ENCODE peak calls at places on chromosomes 5 and 9, in six cellular contexts. J is IMR-90, G is K562, C is HepG2, U is PC-3, N is GM23248. A is an unnamed sample.
A peak's percentile ranks its signal among the peaks of the same experiment; 100 is the strongest.

GRCh38 chr9:95005276-95006141 is 279.0 kb downstream of the AOPEP start:
- DNase-seq in N (peak; percentile 43), C (no peak), U (peak; percentile 4), J (no peak), G (no peak), A (no peak)

GRCh38 chr5:124957063-124957462 is 210.6 kb upstream of the ZNF608 start:
- DNase-seq in G (no peak), C (no peak), J (no peak), N (no peak), U (no peak), A (no peak)

GRCh38 chr5:177370488-177371119 is 12.9 kb downstream of the RGS14 start:
- DNase-seq in J (peak; percentile 82), U (peak; percentile 94), C (peak; percentile 94), G (peak; percentile 90), N (peak; percentile 94), A (peak; percentile 91)

GRCh38 chr9:124457887-124458431 is 7.7 kb downstream of the ADGRD2 start:
- DNase-seq in J (no peak), U (no peak), N (no peak), C (no peak), G (no peak), A (no peak)

GRCh38 chr5:134512661-134512999 is 12.8 kb upstream of the JADE2 start:
- DNase-seq in J (no peak), G (no peak), C (no peak), U (no peak), N (no peak), A (no peak)

GRCh38 chr5:126486332-126486731 is 63.1 kb downstream of the GRAMD2B start:
- DNase-seq in N (peak; percentile 17), J (no peak), U (no peak), C (no peak), G (no peak), A (no peak)

GRCh38 chr5:149420509-149421371 is 41.6 kb upstream of the IL17B start:
- DNase-seq in N (no peak), C (no peak), U (no peak), J (peak; percentile 94), G (no peak), A (no peak)

GRCh38 chr9:113247640-113248039 is 26.3 kb downstream of the SLC31A1 start:
- DNase-seq in G (no peak), C (no peak), U (no peak), J (no peak), N (no peak), A (no peak)

GRCh38 chr9:93112116-93112863 is 16.3 kb downstream of the CARD19 start:
- DNase-seq in C (peak; percentile 87), G (no peak), J (no peak), U (no peak), N (no peak), A (no peak)

GRCh38 chr9:20024159-20024571 is 235.3 kb upstream of the SLC24A2 start:
- DNase-seq in U (no peak), N (no peak), J (peak; percentile 37), G (no peak), C (no peak), A (no peak)

GRCh38 chr5:39547548-39548154 is 122.9 kb upstream of the DAB2 start:
- DNase-seq in G (peak; percentile 32), J (peak; percentile 68), U (peak; percentile 92), N (peak; percentile 84), C (peak; percentile 41), A (peak; percentile 71)

GRCh38 chr9:135144581-135145108 is 57.2 kb downstream of the OLFM1 start:
- DNase-seq in G (no peak), N (no peak), C (no peak), J (no peak), U (peak; percentile 12), A (no peak)

GRCh38 chr5:34547300-34548085 is 108.6 kb upstream of the RAI14 start:
- DNase-seq in G (no peak), N (no peak), J (no peak), U (no peak), C (no peak), A (no peak)

GRCh38 chr5:138352071-138352721 is at the start of gene KDM3B:
- DNase-seq in J (peak; percentile 80), C (peak; percentile 76), G (peak; percentile 95), U (peak; percentile 87), N (peak; percentile 89), A (peak; percentile 87)

GRCh38 chr5:23631283-23632045 is 124.1 kb downstream of the PRDM9 start:
- DNase-seq in J (peak; percentile 1), G (no peak), N (peak; percentile 49), U (peak; percentile 90), C (no peak), A (no peak)

GRCh38 chr9:123568691-123569342 is 212.8 kb downstream of the CRB2 start:
- DNase-seq in G (no peak), U (no peak), C (no peak), J (peak; percentile 50), N (peak; percentile 50), A (no peak)

GRCh38 chr5:10352404-10353240 is 873 bp upstream of the MARCHF6 start:
- DNase-seq in C (peak; percentile 23), N (peak; percentile 69), U (peak; percentile 54), J (peak; percentile 52), G (no peak), A (peak; percentile 53)

GRCh38 chr9:105510024-105510423 is 47.9 kb upstream of the FKTN start:
- DNase-seq in G (no peak), J (peak; percentile 89), U (no peak), N (peak; percentile 80), C (no peak), A (no peak)

GRCh38 chr5:156922207-156922792 is 40.7 kb downstream of the TIMD4 start:
- DNase-seq in N (no peak), U (no peak), J (no peak), G (no peak), C (no peak), A (no peak)

GRCh38 chr9:137318976-137319375 is 16.9 kb upstream of the NRARP start:
- DNase-seq in G (peak; percentile 43), J (peak; percentile 5), C (no peak), U (no peak), N (no peak), A (no peak)

GRCh38 chr9:79639354-79639753 is 67.6 kb downstream of the TLE4 start:
- DNase-seq in N (peak; percentile 41), U (peak; percentile 59), J (peak; percentile 43), G (no peak), C (no peak), A (no peak)

GRCh38 chr5:53017383-53017782 is 28.2 kb downstream of the ITGA2 start:
- DNase-seq in J (no peak), C (no peak), U (no peak), N (no peak), G (no peak), A (peak; percentile 30)

GRCh38 chr5:116938488-116938887 is 363.9 kb upstream of the SEMA6A start:
- DNase-seq in J (no peak), C (no peak), U (no peak), N (no peak), G (no peak), A (no peak)

GRCh38 chr5:33162057-33162456 is 278.7 kb upstream of the TARS1 start:
- DNase-seq in N (no peak), U (no peak), C (no peak), G (no peak), J (no peak), A (no peak)

GRCh38 chr5:88702328-88702727 is 180.7 kb downstream of the MEF2C start:
- DNase-seq in U (no peak), G (no peak), N (no peak), C (no peak), J (no peak), A (no peak)

GRCh38 chr5:116452774-116453368 is 121.8 kb downstream of the SEMA6A start:
- DNase-seq in N (no peak), J (no peak), C (peak; percentile 38), U (no peak), G (no peak), A (no peak)

GRCh38 chr5:114360816-114361723 is 800 bp upstream of the KCNN2 start:
- DNase-seq in U (no peak), G (no peak), J (peak; percentile 35), N (no peak), C (no peak), A (peak; percentile 26)

GRCh38 chr5:31237159-31237558 is 43.7 kb downstream of the CDH6 start:
- DNase-seq in U (peak; percentile 14), N (peak; percentile 12), J (peak; percentile 32), C (peak; percentile 6), G (no peak), A (no peak)

GRCh38 chr5:126920291-126920690 is 110.1 kb downstream of the MARCHF3 start:
- DNase-seq in G (no peak), J (peak; percentile 26), U (no peak), N (peak; percentile 33), C (no peak), A (no peak)

GRCh38 chr5:109529987-109530386 is 120.2 kb upstream of the PJA2 start:
- DNase-seq in J (no peak), C (no peak), G (no peak), U (no peak), N (no peak), A (no peak)
- H3K9ac ChIP-seq in J (no peak overlapping the region), C (no peak overlapping the region), G (no peak overlapping the region), U (no peak overlapping the region), N (no peak overlapping the region), A (no peak overlapping the region)

DNA sequence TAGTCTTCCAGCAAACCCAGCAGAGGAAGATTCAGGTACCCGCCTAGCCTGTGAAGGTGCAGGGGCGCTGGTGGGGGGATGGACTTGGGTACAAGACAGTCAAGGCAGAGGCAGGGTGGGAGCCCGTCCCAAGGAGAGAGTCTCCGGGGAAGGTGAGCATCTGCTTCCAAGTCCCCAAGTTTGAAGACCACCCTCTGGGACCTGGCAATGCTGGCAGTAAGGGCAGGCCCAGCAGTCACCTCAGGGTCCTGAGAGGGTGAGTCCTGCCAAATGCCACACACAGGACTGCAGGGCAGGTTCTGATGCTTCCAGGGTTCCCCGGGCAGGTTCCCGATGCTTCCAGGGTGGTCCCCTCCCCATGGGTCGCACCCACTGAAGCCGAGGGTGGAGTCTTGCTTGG is 261.8 kb upstream of the IRX1 start:
- DNase-seq in C (no peak), N (no peak), U (no peak), G (no peak), J (no peak), A (no peak)
- H3K9me3 ChIP-seq in C (no peaks in the 10 kb centered on the region), N (no peaks in the 10 kb centered on the region), U (peaks cover 1% of the 10 kb centered on the region), G (no peaks in the 10 kb centered on the region), J (peaks cover 38% of the 10 kb centered on the region), A (no peaks in the 10 kb centered on the region)

DNA sequence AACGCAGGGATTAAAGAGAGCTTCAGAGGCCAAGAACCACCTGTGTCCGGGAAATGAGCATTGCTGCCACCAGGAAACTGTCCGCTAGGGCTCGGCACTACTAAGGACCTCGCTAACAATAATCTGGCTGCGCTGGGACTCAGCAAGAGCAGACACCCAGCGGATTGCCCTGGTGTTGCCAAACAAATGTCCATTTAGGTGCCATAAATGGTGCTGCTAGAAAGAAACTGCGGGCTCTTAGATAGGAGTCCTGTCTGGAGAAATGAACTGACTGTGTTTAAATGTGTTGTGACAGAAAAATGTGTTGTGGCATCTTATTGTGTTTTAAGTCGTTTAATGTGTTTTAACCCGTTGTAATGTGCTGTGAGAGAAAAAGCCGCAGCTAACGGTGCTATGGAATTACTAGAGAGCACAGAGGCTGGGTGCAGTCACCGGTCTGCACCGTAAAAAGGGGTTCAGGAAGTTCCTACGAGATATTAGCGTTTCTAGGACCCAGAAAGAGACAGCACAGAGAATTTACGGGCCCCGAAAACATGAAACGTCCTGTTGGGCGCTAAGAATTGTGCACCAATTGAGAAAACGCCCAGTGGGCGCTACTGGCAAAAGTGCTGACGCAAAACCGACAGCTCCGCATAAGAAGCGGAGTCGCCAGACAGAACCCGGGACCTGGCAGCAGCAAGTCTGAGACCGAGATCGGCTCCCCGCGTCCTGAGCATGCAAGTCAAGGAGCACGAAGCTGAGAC is 90.6 kb downstream of the ANXA2R start:
- DNase-seq in N (peak; percentile 89), J (peak; percentile 83), U (peak; percentile 93), G (no peak), C (peak; percentile 76), A (peak; percentile 64)
- H3K9ac ChIP-seq in N (peak overlapping the region; percentile 91), J (peak overlapping the region; percentile 59), U (peak overlapping the region; percentile 69), G (no peak overlapping the region), C (no peak overlapping the region), A (peak overlapping the region; percentile 4)

GRCh38 chr5:141127305-141127704 is 5.7 kb downstream of the PCDHB4 start:
- DNase-seq in J (no peak), C (no peak), G (no peak), U (peak; percentile 1), N (no peak), A (no peak)
- H3K9me3 ChIP-seq in J (peaks cover 7% of the 10 kb centered on the region), C (no peaks in the 10 kb centered on the region), G (no peaks in the 10 kb centered on the region), U (no peaks in the 10 kb centered on the region), N (no peaks in the 10 kb centered on the region), A (no peaks in the 10 kb centered on the region)